ENCODE peak calls at places on chromosomes 5 and 9, in five cellular contexts. E is B cell, U is SK-N-SH, W is HFFc6, O is tibial nerve. L is an unnamed sample.

GRCh38 chr5:16430349-16431089 is 35.1 kb downstream of the ZNF622 start:
- DNase-seq in E (no peak), U (no peak), W (no peak), O (no peak), L (no peak)

GRCh38 chr9:127206666-127207065 is 57.9 kb upstream of the GARNL3 start:
- DNase-seq in E (no peak), U (no peak), W (no peak), O (no peak), L (no peak)

GRCh38 chr9:104412238-104412637 is 91.8 kb upstream of the OR13F1 start:
- DNase-seq in E (no peak), U (no peak), W (no peak), O (no peak), L (no peak)

GRCh38 chr5:153953411-153953810 is 85.3 kb downstream of the FAM114A2 start:
- DNase-seq in E (no peak), U (no peak), W (no peak), O (no peak), L (no peak)

GRCh38 chr5:111472096-111472495 is 40.2 kb downstream of the STARD4 start:
- DNase-seq in E (no peak), U (no peak), W (no peak), O (no peak), L (no peak)

GRCh38 chr9:80796662-80797426 is 892.5 kb downstream of the TLE1 start:
- DNase-seq in E (no peak), U (no peak), W (no peak), O (no peak), L (no peak)

GRCh38 chr9:2016411-2017208 is 1.5 kb downstream of the SMARCA2 start:
- DNase-seq in E (peak; percentile 70), U (peak; percentile 85), W (peak; percentile 65), O (peak; percentile 75), L (peak; percentile 54)

GRCh38 chr5:153658606-153659005 is 168.1 kb downstream of the GRIA1 start:
- DNase-seq in E (no peak), U (no peak), W (peak; percentile 33), O (no peak), L (no peak)

GRCh38 chr5:112068593-112068992 is 311.6 kb upstream of the NREP start:
- DNase-seq in E (no peak), U (no peak), W (no peak), O (no peak), L (no peak)

GRCh38 chr9:108671156-108671555 is 184.6 kb downstream of the ACTL7B start:
- DNase-seq in E (no peak), U (no peak), W (no peak), O (no peak), L (no peak)
- TF ChIP-seq CTCF in E (no peak), U (peak; percentile 48), W (peak; percentile 28), O (no peak), L (no peak)

DNA sequence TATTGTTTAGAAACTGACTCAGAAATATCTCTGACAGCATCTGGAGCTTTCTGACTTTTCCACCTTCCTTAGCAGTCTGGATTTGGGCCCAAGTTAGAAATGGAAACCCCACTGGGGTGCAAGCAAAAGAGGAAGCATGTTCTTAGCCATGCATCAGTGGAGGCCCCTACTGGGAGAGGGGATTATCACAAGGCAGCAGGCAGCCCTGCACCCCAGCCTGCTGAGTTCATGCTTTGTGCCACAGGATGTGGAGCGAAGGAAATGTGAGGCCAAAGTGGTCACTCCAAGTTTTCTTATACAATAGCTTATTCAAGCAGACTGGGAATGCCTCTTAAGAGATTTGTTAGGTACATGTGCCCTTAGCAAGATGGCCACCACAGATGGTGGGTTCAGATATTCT is 146.4 kb upstream of the TLX3 start:
- DNase-seq in E (no peak), U (peak; percentile 38), W (peak; percentile 6), O (no peak), L (peak; percentile 59)
- TF ChIP-seq CTCF in E (no peak), U (peak; percentile 48), W (peak; percentile 64), O (no peak), L (peak; percentile 55)

DNA sequence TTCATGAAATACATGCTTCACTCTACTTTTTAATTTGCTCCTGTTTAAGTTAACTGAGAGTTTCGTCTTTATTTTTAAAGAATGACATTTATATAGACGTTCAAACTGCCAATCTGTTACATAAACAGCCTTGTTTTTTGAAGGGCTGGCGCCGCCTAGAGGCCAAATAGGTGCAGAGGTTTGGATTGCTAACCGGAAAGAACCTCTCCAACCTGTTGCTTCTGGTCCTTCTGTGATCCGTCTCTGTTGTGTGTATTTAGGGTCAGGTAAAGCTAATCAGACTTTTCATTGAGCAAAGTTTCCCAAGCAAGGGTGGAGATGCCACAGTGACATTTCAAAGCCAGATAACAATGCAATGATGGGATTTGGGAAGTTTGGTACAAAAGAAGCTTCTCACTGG is 39.5 kb upstream of the GLIS3 start:
- DNase-seq in E (peak; percentile 55), U (peak; percentile 64), W (peak; percentile 85), O (peak; percentile 88), L (peak; percentile 74)
- TF ChIP-seq CTCF in E (peak; percentile 74), U (peak; percentile 98), W (peak; percentile 97), O (peak; percentile 75), L (peak; percentile 82)

GRCh38 chr9:99211746-99212145 is 10.0 kb downstream of the ALG2 start:
- DNase-seq in E (no peak), U (no peak), W (no peak), O (no peak), L (no peak)
- TF ChIP-seq CTCF in E (no peak), U (no peak), W (peak; percentile 18), O (no peak), L (peak; percentile 8)

GRCh38 chr5:40167283-40167682 is 512.4 kb upstream of the PTGER4 start:
- DNase-seq in E (no peak), U (no peak), W (no peak), O (no peak), L (no peak)

GRCh38 chr5:40166757-40167156 is 513.0 kb upstream of the PTGER4 start:
- DNase-seq in E (no peak), U (no peak), W (no peak), O (no peak), L (no peak)

GRCh38 chr5:40160435-40160834 is 519.3 kb upstream of the PTGER4 start:
- DNase-seq in E (no peak), U (no peak), W (no peak), O (no peak), L (no peak)

GRCh38 chr5:40165106-40165788 is 514.5 kb upstream of the PTGER4 start:
- DNase-seq in E (no peak), U (no peak), W (no peak), O (no peak), L (no peak)

GRCh38 chr5:40165789-40166728 is 513.7 kb upstream of the PTGER4 start:
- DNase-seq in E (no peak), U (no peak), W (peak; percentile 11), O (no peak), L (no peak)
- TF ChIP-seq CTCF in E (no peak), U (no peak), W (peak; percentile 33), O (no peak), L (no peak)

DNA sequence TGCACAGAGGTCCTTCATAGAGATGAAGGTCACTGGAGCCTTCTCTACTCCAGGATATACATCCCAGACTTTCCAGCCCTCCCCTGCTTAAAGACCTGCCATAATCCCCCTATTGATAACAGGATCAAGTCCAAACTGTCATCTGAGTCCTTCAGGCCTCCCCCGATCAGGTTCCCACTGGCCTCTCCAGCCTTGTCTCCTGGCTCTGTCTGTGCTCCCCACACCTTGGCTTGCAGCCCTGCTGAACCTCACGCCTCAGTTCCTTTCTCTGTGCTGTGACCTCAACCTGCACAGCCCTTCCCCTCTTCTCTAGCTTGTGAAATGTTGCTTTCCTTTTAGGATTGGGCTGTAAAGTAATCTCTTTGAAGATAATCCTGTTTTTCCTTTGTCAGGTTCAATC is 2.5 kb upstream of the HRH2 start:
- DNase-seq in E (no peak), U (no peak), W (no peak), O (no peak), L (no peak)
- TF ChIP-seq CTCF in E (no peak), U (no peak), W (no peak), O (no peak), L (no peak)

L was measured in glutamatergic neuron.